ENCODE peak calls at places on chromosomes 16 and 17, in five cellular contexts. K is lower leg skin; E is activated CD4-positive, CD25-positive, alpha-beta regulatory T cell treated with anti-CD3 and anti-CD28 coated beads, Interleukin-2, amount 50 U/mL, for 16 hours; R is amniotic stem cell; A is fibroblast of mammary gland. P is an unnamed sample.

GRCh38 chr16:11586375-11586855 is 304 bp downstream of the LITAF start:
- DNase-seq in R (no peak), K (no peak), E (no peak), A (no peak), P (no peak)

GRCh38 chr16:23055481-23055880 is 93.8 kb downstream of the USP31 start:
- DNase-seq in K (no peak), A (no peak), R (no peak), E (no peak), P (no peak)

GRCh38 chr17:65402513-65403086 is 158.8 kb downstream of the AXIN2 start:
- DNase-seq in R (no peak), E (no peak), K (no peak), A (no peak), P (no peak)

GRCh38 chr17:49728425-49728824 is 20.7 kb upstream of the SLC35B1 start:
- DNase-seq in A (no peak), K (no peak), E (no peak), R (no peak), P (no peak)

GRCh38 chr17:31754239-31754945 is 104.7 kb downstream of the COPRS start:
- DNase-seq in R (no peak), K (no peak), E (no peak), A (peak), P (no peak)

GRCh38 chr17:57506253-57506911 is 238.7 kb downstream of the CCDC182 start:
- DNase-seq in A (no peak), E (no peak), K (no peak), R (no peak), P (no peak)

GRCh38 chr17:36504156-36504545 is 17.7 kb downstream of the ZNHIT3 start:
- DNase-seq in K (peak), R (no peak), E (no peak), A (no peak), P (no peak)

GRCh38 chr16:49625311-49626035 is 230.4 kb downstream of the ZNF423 start:
- DNase-seq in K (peak), R (no peak), A (no peak), E (no peak), P (no peak)

GRCh38 chr17:72588961-72589360 is 468.1 kb downstream of the SOX9 start:
- DNase-seq in E (no peak), R (no peak), K (no peak), A (peak), P (no peak)

GRCh38 chr16:89700649-89701424 is 668 bp downstream of the SPATA2L start:
- DNase-seq in K (peak), R (no peak), E (no peak), A (no peak), P (peak)

GRCh38 chr16:57265850-57266530 is 18.5 kb downstream of the PLLP start:
- DNase-seq in E (no peak), R (no peak), K (peak), A (peak), P (no peak)

GRCh38 chr17:41529491-41529915 is 1.4 kb upstream of the KRT19 start:
- DNase-seq in E (no peak), R (no peak), A (no peak), K (no peak), P (no peak)

GRCh38 chr17:30000755-30001257 is 59.4 kb downstream of the EFCAB5 start:
- DNase-seq in K (no peak), E (no peak), A (peak), R (no peak), P (no peak)

GRCh38 chr17:48615212-48615962 is at the start of gene HOXB8:
- DNase-seq in E (no peak), K (no peak), R (no peak), A (no peak), P (no peak)

GRCh38 chr17:76273435-76273921 is 8.3 kb downstream of the UBALD2 start:
- DNase-seq in E (no peak), R (no peak), K (peak), A (no peak), P (no peak)

GRCh38 chr17:27506348-27507218 is 50.3 kb downstream of the KSR1 start:
- DNase-seq in E (no peak), K (no peak), A (no peak), R (no peak), P (no peak)

GRCh38 chr16:88435437-88436355 is 17.4 kb upstream of the ZFPM1 start:
- DNase-seq in R (no peak), E (no peak), A (no peak), K (no peak), P (no peak)

GRCh38 chr17:8001976-8002645 is at the start of gene GUCY2D:
- DNase-seq in A (no peak), K (peak), E (no peak), R (no peak), P (peak)

GRCh38 chr16:86982347-86982596 is 334.9 kb downstream of the C16orf95 start:
- DNase-seq in K (no peak), A (no peak), R (no peak), E (no peak), P (no peak)

GRCh38 chr16:4317471-4318170 is 1.8 kb downstream of the GLIS2 start:
- DNase-seq in K (no peak), R (no peak), A (no peak), E (no peak), P (no peak)

GRCh38 chr16:12271006-12271405 is 294.5 kb downstream of the SNX29 start:
- DNase-seq in R (no peak), A (peak), E (no peak), K (no peak), P (peak)

GRCh38 chr16:70788668-70789161 is 12.2 kb downstream of the VAC14 start:
- DNase-seq in R (no peak), K (no peak), A (peak), E (no peak), P (no peak)

GRCh38 chr16:30987581-30988190 is 2.7 kb downstream of the HSD3B7 start:
- DNase-seq in E (no peak), K (no peak), A (no peak), R (no peak), P (no peak)

GRCh38 chr16:49094471-49094870 is 187.2 kb downstream of the CBLN1 start:
- DNase-seq in K (no peak), A (no peak), E (no peak), R (no peak), P (no peak)

P was measured in frontal cortex.